ENCODE peak calls at places on chromosomes 16 and 17, in nine cellular contexts. I is mammary epithelial cell; N is CD4-positive, CD25-positive, alpha-beta regulatory T cell; R is fibroblast of lung; B is A549; A is right atrium auricular region; Z is mesendoderm; E is SJSA1; T is ovary. U is an unnamed sample. For H3K4me1, the result is how much of the 10 kb centered on the place peaks cover.

GRCh38 chr16:59305850-59306249 is 571.7 kb upstream of the GOT2 start:
- DNase-seq in A (no peak), E (no peak), I (no peak), T (no peak), B (no peak), N (no peak), Z (no peak), R (no peak), U (no peak)

GRCh38 chr16:27485811-27486210 is 63.9 kb downstream of the GTF3C1 start:
- DNase-seq in A (no peak), R (no peak), N (no peak), T (no peak), B (no peak), I (no peak), Z (no peak), E (no peak), U (no peak)

GRCh38 chr17:34133350-34133749 is 121.7 kb upstream of the CCL2 start:
- DNase-seq in R (no peak), I (no peak), Z (no peak), A (no peak), E (no peak), T (no peak), N (no peak), B (no peak), U (no peak)

GRCh38 chr17:37438141-37438540 is 31.5 kb downstream of the TADA2A start:
- DNase-seq in B (no peak), I (no peak), T (no peak), R (no peak), N (no peak), E (no peak), A (no peak), Z (peak), U (no peak)

GRCh38 chr17:61393550-61393903 is 6.1 kb upstream of the TBX2 start:
- DNase-seq in Z (peak), N (no peak), I (peak), B (no peak), T (no peak), R (peak), A (no peak), E (no peak), U (no peak)

GRCh38 chr16:84356591-84357116 is 11.7 kb upstream of the ATP2C2 start:
- DNase-seq in E (no peak), A (no peak), Z (no peak), N (no peak), R (no peak), I (peak), B (no peak), T (no peak), U (no peak)

GRCh38 chr17:29096094-29096493 is 53.2 kb downstream of the PIPOX start:
- DNase-seq in N (no peak), E (no peak), I (no peak), Z (no peak), A (no peak), R (no peak), T (no peak), B (no peak), U (no peak)

GRCh38 chr17:17994271-17994670 is 21.6 kb downstream of the DRC3 start:
- DNase-seq in B (peak), A (no peak), R (peak), E (no peak), I (no peak), N (peak), T (no peak), Z (peak), U (no peak)

GRCh38 chr17:14308965-14309879 is 8.3 kb downstream of the HS3ST3B1 start:
- DNase-seq in N (peak), A (peak), E (peak), Z (peak), B (peak), T (peak), R (peak), I (peak), U (peak)

GRCh38 chr17:16923904-16924700 is 47.8 kb downstream of the TNFRSF13B start:
- DNase-seq in B (no peak), Z (no peak), N (no peak), T (no peak), A (no peak), R (no peak), I (no peak), E (no peak), U (no peak)

GRCh38 chr16:661184-661821 is 6.6 kb upstream of the RHOT2 start:
- DNase-seq in E (no peak), T (peak), B (no peak), I (no peak), A (no peak), N (no peak), R (no peak), Z (no peak), U (no peak)
- H3K4me3 ChIP-seq in E (no peak), T (no peak), B (no peak), I (no peak), A (peak), N (no peak), R (no peak), Z (no peak), U (peak)

GRCh38 chr16:87843678-87844373 is 25.5 kb downstream of the SLC7A5 start:
- DNase-seq in N (no peak), A (no peak), R (no peak), I (no peak), T (no peak), Z (no peak), E (no peak), B (no peak), U (no peak)
- H3K4me1 ChIP-seq in N (under half), A (under half), R (under half), I (under half), T (under half), Z (under half), E (under half), B (half or more), U (under half)

DNA sequence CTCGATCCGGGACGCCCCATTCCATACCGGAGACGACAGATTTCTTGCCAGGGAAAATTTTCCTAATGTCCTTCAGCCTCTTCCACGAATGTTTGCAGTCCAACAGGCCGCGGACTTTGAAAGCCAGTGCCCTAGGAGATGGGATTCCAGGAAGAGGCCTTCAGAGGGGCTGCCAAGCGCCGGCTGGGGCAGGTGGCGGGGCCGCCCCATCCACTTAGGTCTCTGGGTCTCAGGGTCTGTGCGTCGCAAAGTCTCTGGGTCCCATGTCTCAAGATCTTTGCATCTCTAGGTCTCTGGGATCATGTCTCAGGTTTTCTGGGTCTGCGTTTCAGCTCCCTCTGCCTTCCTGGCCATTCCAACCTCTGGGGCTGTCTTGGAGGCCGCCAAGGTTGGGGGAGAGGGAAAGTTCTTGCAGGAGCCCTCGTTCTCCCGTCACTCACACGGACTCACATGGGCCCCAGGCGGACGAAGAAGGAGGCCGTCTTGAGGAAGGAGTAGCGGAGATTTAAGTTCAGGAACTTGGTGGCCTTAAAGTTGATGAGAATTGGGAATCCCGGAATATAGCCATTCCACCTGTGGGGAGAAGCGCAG is 7.2 kb downstream of the ALOX12B start:
- DNase-seq in Z (no peak), E (no peak), A (no peak), T (no peak), B (no peak), N (no peak), I (no peak), R (no peak), U (no peak)
- H3K4me3 ChIP-seq in Z (no peak), E (no peak), A (peak), T (peak), B (peak), N (no peak), I (peak), R (no peak), U (peak)

GRCh38 chr17:49637739-49638138 is 40.2 kb downstream of the SPOP start:
- DNase-seq in E (peak), N (no peak), A (no peak), R (no peak), T (no peak), Z (no peak), I (no peak), B (no peak), U (no peak)

GRCh38 chr17:49635121-49635520 is 42.8 kb downstream of the SPOP start:
- DNase-seq in B (no peak), Z (no peak), N (no peak), E (peak), I (no peak), R (no peak), A (no peak), T (no peak), U (no peak)

GRCh38 chr17:49638818-49639217 is 39.1 kb downstream of the SPOP start:
- DNase-seq in Z (no peak), B (no peak), N (no peak), A (no peak), T (no peak), R (no peak), I (no peak), E (peak), U (no peak)

GRCh38 chr17:49634487-49634865 is 43.4 kb downstream of the SPOP start:
- DNase-seq in T (no peak), B (no peak), Z (no peak), A (no peak), I (no peak), N (no peak), E (peak), R (no peak), U (no peak)

DNA sequence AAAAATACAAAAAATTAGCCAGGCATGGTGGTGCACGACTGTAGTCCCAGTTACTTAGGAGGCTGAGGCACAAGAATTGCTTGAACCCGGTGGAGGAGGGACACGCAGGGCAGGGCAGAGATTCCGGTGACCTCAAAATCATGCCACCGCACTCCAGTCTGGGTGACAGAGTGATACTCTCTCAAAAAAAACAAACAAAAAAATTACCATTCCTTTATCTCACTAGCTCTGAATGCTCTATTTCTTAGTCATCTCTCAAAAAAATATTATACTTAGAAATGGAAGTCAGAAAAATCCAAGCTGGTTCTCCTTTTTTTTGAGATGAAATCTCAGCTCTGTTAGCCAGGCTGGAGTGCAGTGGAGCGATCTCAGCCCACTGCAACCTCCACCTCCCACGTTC is 40.8 kb downstream of the SPOP start:
- DNase-seq in N (no peak), I (no peak), T (no peak), R (no peak), E (peak), A (no peak), Z (no peak), B (no peak), U (no peak)
- H3K4me1 ChIP-seq in N (under half), I (under half), T (under half), R (under half), E (half or more), A (under half), Z (under half), B (under half), U (half or more)

GRCh38 chr17:35534694-35535093 is 2.8 kb downstream of the SLFN12L start:
- DNase-seq in T (no peak), I (no peak), A (no peak), R (no peak), Z (no peak), E (no peak), N (no peak), B (no peak), U (no peak)
- H3K4me3 ChIP-seq in T (no peak), I (no peak), A (no peak), R (no peak), Z (no peak), E (no peak), N (peak), B (no peak), U (peak)

GRCh38 chr17:78412403-78412802 is 34.0 kb downstream of the PGS1 start:
- DNase-seq in A (no peak), R (no peak), Z (no peak), T (no peak), B (peak), N (peak), E (no peak), I (no peak), U (no peak)
- H3K4me1 ChIP-seq in A (under half), R (under half), Z (under half), T (under half), B (under half), N (under half), E (under half), I (under half), U (half or more)

GRCh38 chr17:46121841-46122485 is 71.3 kb downstream of the KANSL1 start:
- DNase-seq in R (no peak), N (peak), B (no peak), I (no peak), A (no peak), Z (no peak), T (no peak), E (no peak), U (no peak)
- H3K4me3 ChIP-seq in R (no peak), N (peak), B (no peak), I (no peak), A (no peak), Z (no peak), T (no peak), E (no peak), U (no peak)

U was measured in vagina.